ENCODE peak calls at places on chromosomes 11 and 22, in five cellular contexts. One of them, this sample, is unnamed.

GRCh38 chr11:17571431-17572358 is 24.6 kb downstream of the OTOG start:
- DNase-seq in A549: no peak
- DNase-seq in CD4-positive, CD25-positive, alpha-beta regulatory T cell: no peak
- DNase-seq in AG04449: no peak
- DNase-seq in psoas muscle: no peak
- DNase-seq in this sample: no peak

GRCh38 chr11:111982019-111982464 is 43.2 kb upstream of the DLAT start:
- DNase-seq in A549: peak
- DNase-seq in CD4-positive, CD25-positive, alpha-beta regulatory T cell: peak
- DNase-seq in AG04449: no peak
- DNase-seq in psoas muscle: peak
- DNase-seq in this sample: no peak

GRCh38 chr11:104738918-104739317 is 159.3 kb downstream of the CASP12 start:
- DNase-seq in A549: no peak
- DNase-seq in CD4-positive, CD25-positive, alpha-beta regulatory T cell: no peak
- DNase-seq in AG04449: no peak
- DNase-seq in psoas muscle: no peak
- DNase-seq in this sample: no peak

GRCh38 chr22:50641696-50642607 is 14.0 kb upstream of the ARSA start:
- DNase-seq in A549: no peak
- DNase-seq in CD4-positive, CD25-positive, alpha-beta regulatory T cell: no peak
- DNase-seq in AG04449: no peak
- DNase-seq in psoas muscle: no peak
- DNase-seq in this sample: no peak

GRCh38 chr11:64753380-64754123 is 6.2 kb downstream of the PYGM start:
- DNase-seq in A549: no peak
- DNase-seq in CD4-positive, CD25-positive, alpha-beta regulatory T cell: no peak
- DNase-seq in AG04449: no peak
- DNase-seq in psoas muscle: peak
- DNase-seq in this sample: no peak

GRCh38 chr22:19430890-19431541 is 517 bp downstream of the HIRA start:
- DNase-seq in A549: peak
- DNase-seq in CD4-positive, CD25-positive, alpha-beta regulatory T cell: no peak
- DNase-seq in AG04449: no peak
- DNase-seq in psoas muscle: peak
- DNase-seq in this sample: no peak

GRCh38 chr22:44455151-44455962 is 42.7 kb downstream of the RTL6 start:
- DNase-seq in A549: no peak
- DNase-seq in CD4-positive, CD25-positive, alpha-beta regulatory T cell: peak
- DNase-seq in AG04449: no peak
- DNase-seq in psoas muscle: no peak
- DNase-seq in this sample: peak

GRCh38 chr11:12968101-12968500 is 41.0 kb upstream of the RASSF10 start:
- DNase-seq in A549: no peak
- DNase-seq in CD4-positive, CD25-positive, alpha-beta regulatory T cell: no peak
- DNase-seq in AG04449: no peak
- DNase-seq in psoas muscle: no peak
- DNase-seq in this sample: no peak

GRCh38 chr11:80024119-80024518 is 583.3 kb upstream of the TENM4 start:
- DNase-seq in A549: no peak
- DNase-seq in CD4-positive, CD25-positive, alpha-beta regulatory T cell: no peak
- DNase-seq in AG04449: no peak
- DNase-seq in psoas muscle: no peak
- DNase-seq in this sample: no peak

GRCh38 chr22:49838771-49839717 is 11.4 kb upstream of the BRD1 start:
- DNase-seq in A549: no peak
- DNase-seq in CD4-positive, CD25-positive, alpha-beta regulatory T cell: peak
- DNase-seq in AG04449: no peak
- DNase-seq in psoas muscle: no peak
- DNase-seq in this sample: peak

GRCh38 chr11:67242548-67242947 is 23.7 kb upstream of the GRK2 start:
- DNase-seq in A549: no peak
- DNase-seq in CD4-positive, CD25-positive, alpha-beta regulatory T cell: no peak
- DNase-seq in AG04449: no peak
- DNase-seq in psoas muscle: no peak
- DNase-seq in this sample: no peak
- H3K4me3 ChIP-seq in A549: no peak
- H3K4me3 ChIP-seq in CD4-positive, CD25-positive, alpha-beta regulatory T cell: peak
- H3K4me3 ChIP-seq in AG04449: no peak
- H3K4me3 ChIP-seq in psoas muscle: peak
- H3K4me3 ChIP-seq in this sample: no peak

GRCh38 chr11:89447845-89448244 is 43.3 kb downstream of the NOX4 start:
- DNase-seq in A549: no peak
- DNase-seq in CD4-positive, CD25-positive, alpha-beta regulatory T cell: no peak
- DNase-seq in AG04449: no peak
- DNase-seq in psoas muscle: no peak
- DNase-seq in this sample: no peak

GRCh38 chr11:89441606-89442005 is 49.6 kb downstream of the NOX4 start:
- DNase-seq in A549: no peak
- DNase-seq in CD4-positive, CD25-positive, alpha-beta regulatory T cell: no peak
- DNase-seq in AG04449: no peak
- DNase-seq in psoas muscle: no peak
- DNase-seq in this sample: no peak

GRCh38 chr11:89442801-89443200 is 48.4 kb downstream of the NOX4 start:
- DNase-seq in A549: no peak
- DNase-seq in CD4-positive, CD25-positive, alpha-beta regulatory T cell: no peak
- DNase-seq in AG04449: no peak
- DNase-seq in psoas muscle: no peak
- DNase-seq in this sample: no peak

DNA sequence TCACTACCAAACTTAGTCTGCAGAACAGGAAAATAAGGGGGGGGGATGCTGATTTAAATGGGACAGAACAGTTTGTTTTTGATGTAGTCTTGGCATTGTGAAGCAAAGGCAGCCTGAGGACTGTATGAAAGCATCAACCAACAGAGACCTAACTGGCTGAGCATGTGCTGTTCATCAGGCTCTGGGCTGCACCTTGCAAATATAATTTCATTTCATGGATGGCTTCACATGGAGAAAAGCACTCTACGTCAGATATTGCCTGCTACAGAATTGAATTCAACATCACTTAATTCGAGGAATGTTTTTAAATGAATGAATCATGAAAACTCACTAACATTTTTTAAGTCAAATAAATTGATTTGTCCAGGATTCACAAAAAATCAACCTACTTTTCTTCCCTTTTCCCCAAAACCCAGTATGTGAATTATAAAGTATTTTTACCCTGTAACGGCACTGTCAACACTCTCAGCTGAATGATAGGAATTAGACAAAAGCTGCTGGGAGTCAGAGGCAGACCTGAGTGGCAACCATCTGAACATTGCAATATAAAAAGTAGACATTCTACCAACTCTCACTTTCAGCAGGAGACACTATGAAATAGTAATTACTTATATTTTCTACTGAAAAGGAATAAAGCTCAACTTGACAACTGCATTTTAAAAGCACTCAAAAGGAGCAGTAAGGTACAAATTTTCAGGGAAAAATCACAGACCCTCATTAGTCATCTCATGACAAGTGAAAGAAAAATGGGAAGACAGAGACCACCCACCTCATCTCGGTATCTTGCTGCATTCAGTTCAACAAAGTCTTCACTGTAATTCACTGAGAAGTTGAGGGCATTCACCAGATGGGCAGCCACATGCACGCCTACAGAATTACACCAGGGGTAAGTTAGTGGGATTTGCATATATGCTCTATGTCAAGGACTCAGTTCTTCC is 47.5 kb downstream of the NOX4 start:
- DNase-seq in A549: no peak
- DNase-seq in CD4-positive, CD25-positive, alpha-beta regulatory T cell: no peak
- DNase-seq in AG04449: no peak
- DNase-seq in psoas muscle: no peak
- DNase-seq in this sample: no peak
- H3K4me3 ChIP-seq in A549: no peak
- H3K4me3 ChIP-seq in CD4-positive, CD25-positive, alpha-beta regulatory T cell: no peak
- H3K4me3 ChIP-seq in AG04449: no peak
- H3K4me3 ChIP-seq in psoas muscle: no peak
- H3K4me3 ChIP-seq in this sample: no peak

GRCh38 chr11:31872074-31872440 is 60.9 kb upstream of the PAX6 start:
- DNase-seq in A549: no peak
- DNase-seq in CD4-positive, CD25-positive, alpha-beta regulatory T cell: no peak
- DNase-seq in AG04449: no peak
- DNase-seq in psoas muscle: no peak
- DNase-seq in this sample: no peak

GRCh38 chr11:31871310-31872073 is 60.4 kb upstream of the PAX6 start:
- DNase-seq in A549: no peak
- DNase-seq in CD4-positive, CD25-positive, alpha-beta regulatory T cell: no peak
- DNase-seq in AG04449: no peak
- DNase-seq in psoas muscle: no peak
- DNase-seq in this sample: peak

GRCh38 chr11:31873115-31873514 is 62.0 kb upstream of the PAX6 start:
- DNase-seq in A549: no peak
- DNase-seq in CD4-positive, CD25-positive, alpha-beta regulatory T cell: no peak
- DNase-seq in AG04449: no peak
- DNase-seq in psoas muscle: no peak
- DNase-seq in this sample: no peak

GRCh38 chr11:31874631-31875191 is 63.6 kb upstream of the PAX6 start:
- DNase-seq in A549: no peak
- DNase-seq in CD4-positive, CD25-positive, alpha-beta regulatory T cell: no peak
- DNase-seq in AG04449: no peak
- DNase-seq in psoas muscle: no peak
- DNase-seq in this sample: no peak

DNA sequence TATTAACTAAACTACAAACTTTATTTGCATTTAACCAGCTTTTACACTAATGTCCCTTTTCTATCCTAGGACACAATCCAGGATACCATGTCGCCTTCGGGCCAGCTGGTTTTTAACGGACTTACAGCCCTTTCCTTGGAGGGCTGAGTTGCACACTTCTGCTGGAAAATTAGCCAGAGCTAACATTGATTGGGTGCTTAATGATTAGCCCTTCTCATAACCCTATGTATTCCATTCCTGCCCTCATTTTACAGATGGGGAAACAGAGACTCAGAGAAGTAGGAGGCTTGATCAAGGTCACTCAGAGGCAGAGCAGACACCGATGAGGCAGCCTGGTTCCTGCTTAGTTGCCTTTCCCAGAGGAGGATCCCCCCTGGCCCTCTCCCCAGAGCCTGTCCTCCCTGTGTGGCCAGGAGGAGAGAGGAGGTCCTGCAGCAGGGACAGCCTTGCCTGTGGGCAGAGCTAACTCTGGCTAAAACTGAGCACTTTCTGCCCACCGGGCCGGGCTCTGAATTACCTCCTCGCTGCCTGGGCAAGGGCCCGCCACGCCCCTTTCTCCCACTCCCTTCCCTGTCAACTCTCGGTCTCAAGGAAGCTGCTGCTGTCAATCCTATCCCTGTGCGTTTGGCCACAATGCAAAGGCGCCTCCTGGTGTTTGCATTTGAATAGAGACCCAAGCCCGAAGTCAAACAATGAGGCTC is 59.6 kb upstream of the PAX6 start:
- DNase-seq in A549: peak
- DNase-seq in CD4-positive, CD25-positive, alpha-beta regulatory T cell: no peak
- DNase-seq in AG04449: no peak
- DNase-seq in psoas muscle: peak
- DNase-seq in this sample: peak
- H3K4me3 ChIP-seq in A549: no peak
- H3K4me3 ChIP-seq in CD4-positive, CD25-positive, alpha-beta regulatory T cell: no peak
- H3K4me3 ChIP-seq in AG04449: no peak
- H3K4me3 ChIP-seq in psoas muscle: peak
- H3K4me3 ChIP-seq in this sample: no peak

GRCh38 chr11:73189315-73189714 is 28.8 kb upstream of the P2RY2 start:
- DNase-seq in A549: no peak
- DNase-seq in CD4-positive, CD25-positive, alpha-beta regulatory T cell: no peak
- DNase-seq in AG04449: no peak
- DNase-seq in psoas muscle: no peak
- DNase-seq in this sample: no peak

GRCh38 chr11:73188301-73188700 is 29.8 kb upstream of the P2RY2 start:
- DNase-seq in A549: no peak
- DNase-seq in CD4-positive, CD25-positive, alpha-beta regulatory T cell: no peak
- DNase-seq in AG04449: no peak
- DNase-seq in psoas muscle: peak
- DNase-seq in this sample: no peak

GRCh38 chr11:73186294-73186850 is 31.7 kb upstream of the P2RY2 start:
- DNase-seq in A549: no peak
- DNase-seq in CD4-positive, CD25-positive, alpha-beta regulatory T cell: no peak
- DNase-seq in AG04449: no peak
- DNase-seq in psoas muscle: no peak
- DNase-seq in this sample: no peak

GRCh38 chr11:73186886-73187285 is 31.2 kb upstream of the P2RY2 start:
- DNase-seq in A549: no peak
- DNase-seq in CD4-positive, CD25-positive, alpha-beta regulatory T cell: no peak
- DNase-seq in AG04449: no peak
- DNase-seq in psoas muscle: no peak
- DNase-seq in this sample: no peak

DNA sequence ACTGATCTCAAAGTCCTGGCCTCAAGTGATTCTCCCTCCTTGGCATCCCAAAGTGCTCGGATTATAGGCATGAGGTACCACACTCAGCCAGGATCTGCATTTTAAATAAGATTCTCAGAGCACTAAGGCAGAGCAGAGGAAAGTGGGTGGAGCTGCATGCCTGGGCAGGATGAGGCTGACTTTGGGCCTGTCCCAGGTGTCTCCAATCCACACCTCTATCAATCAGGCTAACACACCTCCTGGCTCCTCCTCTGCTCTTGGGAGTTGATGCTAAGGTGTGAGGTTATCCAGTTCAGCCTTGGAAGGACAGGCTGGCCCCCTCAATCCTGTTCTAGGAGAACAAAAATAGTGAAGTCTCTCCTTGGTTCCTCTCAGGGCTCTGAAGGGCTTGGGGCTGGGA is 30.2 kb upstream of the P2RY2 start:
- DNase-seq in A549: no peak
- DNase-seq in CD4-positive, CD25-positive, alpha-beta regulatory T cell: no peak
- DNase-seq in AG04449: no peak
- DNase-seq in psoas muscle: no peak
- DNase-seq in this sample: no peak
- H3K4me3 ChIP-seq in A549: no peak
- H3K4me3 ChIP-seq in CD4-positive, CD25-positive, alpha-beta regulatory T cell: no peak
- H3K4me3 ChIP-seq in AG04449: no peak
- H3K4me3 ChIP-seq in psoas muscle: no peak
- H3K4me3 ChIP-seq in this sample: no peak

DNA sequence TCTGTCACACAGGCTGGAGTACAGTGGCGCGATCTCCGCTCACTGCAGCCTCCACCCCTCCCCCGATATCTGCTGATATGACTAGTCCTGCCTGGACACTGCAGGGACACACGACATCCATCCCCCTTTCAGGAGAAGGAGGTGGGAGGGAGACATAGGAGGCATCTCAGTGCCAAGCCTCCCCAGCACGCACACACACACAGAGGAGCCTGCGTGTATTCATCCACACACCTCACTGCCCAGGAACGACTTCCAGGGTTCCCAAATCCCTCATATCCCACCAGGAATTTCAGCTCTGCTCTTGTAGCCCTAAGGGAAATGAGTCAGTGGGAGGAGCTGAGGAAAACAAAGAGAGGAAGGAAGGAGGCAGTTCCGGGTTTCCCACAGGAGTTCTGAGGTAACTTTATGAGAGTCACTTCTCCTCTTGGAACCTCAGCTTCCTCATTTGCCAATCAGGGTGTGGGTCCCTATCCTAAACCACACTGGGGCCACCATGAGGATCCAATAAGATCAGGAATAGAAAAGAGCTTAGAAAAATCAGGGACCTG is 37.2 kb upstream of the ACER3 start:
- DNase-seq in A549: peak
- DNase-seq in CD4-positive, CD25-positive, alpha-beta regulatory T cell: no peak
- DNase-seq in AG04449: no peak
- DNase-seq in psoas muscle: no peak
- DNase-seq in this sample: no peak
- H3K4me3 ChIP-seq in A549: peak
- H3K4me3 ChIP-seq in CD4-positive, CD25-positive, alpha-beta regulatory T cell: no peak
- H3K4me3 ChIP-seq in AG04449: no peak
- H3K4me3 ChIP-seq in psoas muscle: peak
- H3K4me3 ChIP-seq in this sample: no peak

This sample was measured in Jurkat, Clone E6-1.